ENCODE peak calls at places on chromosomes 3 and 15, in eight cellular contexts. One of them, this sample, is unnamed.

GRCh38 chr3:173275740-173276139 is 121.8 kb upstream of the NLGN1 start:
- DNase-seq in cardiac fibroblast: no peak
- DNase-seq in tibial artery: no peak
- DNase-seq in cardiac muscle cell: no peak
- DNase-seq in endodermal cell: no peak
- DNase-seq in psoas muscle: no peak
- DNase-seq in LNCaP clone FGC: no peak
- DNase-seq in IMR-90: no peak
- DNase-seq in this sample: no peak

GRCh38 chr3:9951962-9952805 is at the start of gene PRRT3:
- DNase-seq in cardiac fibroblast: peak
- DNase-seq in tibial artery: no peak
- DNase-seq in cardiac muscle cell: peak
- DNase-seq in endodermal cell: peak
- DNase-seq in psoas muscle: peak
- DNase-seq in LNCaP clone FGC: no peak
- DNase-seq in IMR-90: peak
- DNase-seq in this sample: peak

GRCh38 chr15:30991301-30992072 is at the start of gene MTMR10:
- DNase-seq in cardiac fibroblast: peak
- DNase-seq in tibial artery: peak
- DNase-seq in cardiac muscle cell: peak
- DNase-seq in endodermal cell: peak
- DNase-seq in psoas muscle: peak
- DNase-seq in LNCaP clone FGC: no peak
- DNase-seq in IMR-90: peak
- DNase-seq in this sample: peak

GRCh38 chr3:117719316-117719926 is 1009.8 kb downstream of the TUSC7 start:
- DNase-seq in cardiac fibroblast: peak
- DNase-seq in tibial artery: no peak
- DNase-seq in cardiac muscle cell: peak
- DNase-seq in endodermal cell: no peak
- DNase-seq in psoas muscle: no peak
- DNase-seq in LNCaP clone FGC: peak
- DNase-seq in IMR-90: peak
- DNase-seq in this sample: no peak

GRCh38 chr3:112675349-112675748 is 34.4 kb upstream of the CCDC80 start:
- DNase-seq in cardiac fibroblast: no peak
- DNase-seq in tibial artery: no peak
- DNase-seq in cardiac muscle cell: no peak
- DNase-seq in endodermal cell: no peak
- DNase-seq in psoas muscle: no peak
- DNase-seq in LNCaP clone FGC: no peak
- DNase-seq in IMR-90: no peak
- DNase-seq in this sample: no peak

GRCh38 chr3:188284455-188285212 is 130.7 kb downstream of the LPP start:
- DNase-seq in cardiac fibroblast: no peak
- DNase-seq in tibial artery: no peak
- DNase-seq in cardiac muscle cell: no peak
- DNase-seq in endodermal cell: no peak
- DNase-seq in psoas muscle: no peak
- DNase-seq in LNCaP clone FGC: no peak
- DNase-seq in IMR-90: peak
- DNase-seq in this sample: no peak

GRCh38 chr3:190811775-190812480 is 50.6 kb downstream of the GMNC start:
- DNase-seq in cardiac fibroblast: peak
- DNase-seq in tibial artery: no peak
- DNase-seq in cardiac muscle cell: peak
- DNase-seq in endodermal cell: peak
- DNase-seq in psoas muscle: no peak
- DNase-seq in LNCaP clone FGC: no peak
- DNase-seq in IMR-90: peak
- DNase-seq in this sample: peak

GRCh38 chr3:164537485-164537884 is 540.8 kb downstream of the SI start:
- DNase-seq in cardiac fibroblast: no peak
- DNase-seq in tibial artery: no peak
- DNase-seq in cardiac muscle cell: no peak
- DNase-seq in endodermal cell: no peak
- DNase-seq in psoas muscle: no peak
- DNase-seq in LNCaP clone FGC: no peak
- DNase-seq in IMR-90: no peak
- DNase-seq in this sample: no peak

GRCh38 chr3:58164916-58165821 is 45.6 kb downstream of the DNASE1L3 start:
- DNase-seq in cardiac fibroblast: peak
- DNase-seq in tibial artery: no peak
- DNase-seq in cardiac muscle cell: peak
- DNase-seq in endodermal cell: peak
- DNase-seq in psoas muscle: no peak
- DNase-seq in LNCaP clone FGC: peak
- DNase-seq in IMR-90: no peak
- DNase-seq in this sample: no peak

GRCh38 chr15:63107895-63108546 is 13.6 kb upstream of the LACTB start:
- DNase-seq in cardiac fibroblast: peak
- DNase-seq in tibial artery: no peak
- DNase-seq in cardiac muscle cell: peak
- DNase-seq in endodermal cell: no peak
- DNase-seq in psoas muscle: no peak
- DNase-seq in LNCaP clone FGC: no peak
- DNase-seq in IMR-90: peak
- DNase-seq in this sample: no peak

DNA sequence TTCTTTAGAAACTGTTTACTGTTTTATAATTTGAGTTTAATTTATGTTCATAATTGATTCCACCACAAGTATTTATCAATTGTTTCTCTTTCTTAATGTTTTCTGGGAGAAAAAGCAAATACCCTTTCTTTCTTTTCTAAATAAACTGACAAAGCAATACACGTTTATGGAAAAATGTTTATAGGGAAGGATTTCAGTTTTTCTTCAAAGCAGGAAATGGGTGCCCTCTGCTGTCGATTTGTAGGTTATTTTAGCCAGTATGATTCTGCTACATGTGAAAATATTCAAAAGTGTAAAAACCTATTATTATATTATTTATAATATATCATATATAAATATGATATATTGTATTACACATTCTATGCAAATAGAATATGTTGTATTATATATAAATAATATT is 921.0 kb upstream of the ROBO1 start:
- DNase-seq in cardiac fibroblast: peak
- DNase-seq in tibial artery: no peak
- DNase-seq in cardiac muscle cell: peak
- DNase-seq in endodermal cell: no peak
- DNase-seq in psoas muscle: no peak
- DNase-seq in LNCaP clone FGC: peak
- DNase-seq in IMR-90: no peak
- DNase-seq in this sample: no peak
- TF ChIP-seq CTCF in cardiac fibroblast: peak
- TF ChIP-seq CTCF in tibial artery: peak
- TF ChIP-seq CTCF in cardiac muscle cell: peak
- TF ChIP-seq CTCF in endodermal cell: peak
- TF ChIP-seq CTCF in psoas muscle: no peak
- TF ChIP-seq CTCF in LNCaP clone FGC: peak
- TF ChIP-seq CTCF in IMR-90: peak
- TF ChIP-seq CTCF in this sample: peak

GRCh38 chr3:182393830-182394367 is 399.4 kb upstream of the ATP11B start:
- DNase-seq in cardiac fibroblast: no peak
- DNase-seq in tibial artery: no peak
- DNase-seq in cardiac muscle cell: no peak
- DNase-seq in endodermal cell: no peak
- DNase-seq in psoas muscle: no peak
- DNase-seq in LNCaP clone FGC: no peak
- DNase-seq in IMR-90: no peak
- DNase-seq in this sample: no peak

GRCh38 chr3:182393151-182393550 is 400.2 kb upstream of the ATP11B start:
- DNase-seq in cardiac fibroblast: no peak
- DNase-seq in tibial artery: no peak
- DNase-seq in cardiac muscle cell: no peak
- DNase-seq in endodermal cell: no peak
- DNase-seq in psoas muscle: no peak
- DNase-seq in LNCaP clone FGC: no peak
- DNase-seq in IMR-90: no peak
- DNase-seq in this sample: no peak

GRCh38 chr3:182399978-182400737 is 393.1 kb upstream of the ATP11B start:
- DNase-seq in cardiac fibroblast: no peak
- DNase-seq in tibial artery: no peak
- DNase-seq in cardiac muscle cell: no peak
- DNase-seq in endodermal cell: no peak
- DNase-seq in psoas muscle: no peak
- DNase-seq in LNCaP clone FGC: no peak
- DNase-seq in IMR-90: no peak
- DNase-seq in this sample: no peak

GRCh38 chr3:182400838-182401237 is 392.5 kb upstream of the ATP11B start:
- DNase-seq in cardiac fibroblast: no peak
- DNase-seq in tibial artery: no peak
- DNase-seq in cardiac muscle cell: no peak
- DNase-seq in endodermal cell: no peak
- DNase-seq in psoas muscle: no peak
- DNase-seq in LNCaP clone FGC: no peak
- DNase-seq in IMR-90: no peak
- DNase-seq in this sample: no peak

DNA sequence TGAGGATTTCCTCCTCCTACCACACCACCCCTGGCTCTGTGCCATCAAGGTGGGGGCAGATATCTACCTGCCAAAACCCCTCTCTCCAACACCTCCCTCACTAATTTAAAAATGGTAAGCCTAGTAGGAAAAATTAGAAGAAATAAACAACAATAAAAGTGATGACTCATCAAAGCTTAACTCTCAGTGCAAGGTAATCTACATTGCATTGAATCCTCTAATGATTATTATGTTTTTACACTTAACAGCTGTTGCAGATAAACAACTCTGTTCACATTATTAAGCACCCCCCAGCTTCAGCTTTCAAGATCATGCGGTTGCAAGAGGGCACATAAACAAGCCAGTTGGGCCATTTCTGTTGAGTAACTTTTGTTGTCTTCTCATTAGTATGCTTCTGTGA is 396.1 kb upstream of the ATP11B start:
- DNase-seq in cardiac fibroblast: no peak
- DNase-seq in tibial artery: no peak
- DNase-seq in cardiac muscle cell: no peak
- DNase-seq in endodermal cell: no peak
- DNase-seq in psoas muscle: no peak
- DNase-seq in LNCaP clone FGC: no peak
- DNase-seq in IMR-90: no peak
- DNase-seq in this sample: no peak
- TF ChIP-seq CTCF in cardiac fibroblast: no peak
- TF ChIP-seq CTCF in tibial artery: no peak
- TF ChIP-seq CTCF in cardiac muscle cell: no peak
- TF ChIP-seq CTCF in endodermal cell: no peak
- TF ChIP-seq CTCF in psoas muscle: no peak
- TF ChIP-seq CTCF in LNCaP clone FGC: no peak
- TF ChIP-seq CTCF in IMR-90: no peak
- TF ChIP-seq CTCF in this sample: no peak

GRCh38 chr15:39657181-39657580 is 76.3 kb downstream of the THBS1 start:
- DNase-seq in cardiac fibroblast: no peak
- DNase-seq in tibial artery: no peak
- DNase-seq in cardiac muscle cell: peak
- DNase-seq in endodermal cell: no peak
- DNase-seq in psoas muscle: no peak
- DNase-seq in LNCaP clone FGC: no peak
- DNase-seq in IMR-90: no peak
- DNase-seq in this sample: no peak
- TF ChIP-seq CTCF in cardiac fibroblast: no peak
- TF ChIP-seq CTCF in tibial artery: no peak
- TF ChIP-seq CTCF in cardiac muscle cell: no peak
- TF ChIP-seq CTCF in endodermal cell: no peak
- TF ChIP-seq CTCF in psoas muscle: no peak
- TF ChIP-seq CTCF in LNCaP clone FGC: no peak
- TF ChIP-seq CTCF in IMR-90: no peak
- TF ChIP-seq CTCF in this sample: no peak

GRCh38 chr3:159881828-159882309 is 106.8 kb upstream of the IL12A start:
- DNase-seq in cardiac fibroblast: no peak
- DNase-seq in tibial artery: no peak
- DNase-seq in cardiac muscle cell: no peak
- DNase-seq in endodermal cell: peak
- DNase-seq in psoas muscle: peak
- DNase-seq in LNCaP clone FGC: no peak
- DNase-seq in IMR-90: no peak
- DNase-seq in this sample: no peak

GRCh38 chr3:159881208-159881607 is 107.4 kb upstream of the IL12A start:
- DNase-seq in cardiac fibroblast: no peak
- DNase-seq in tibial artery: no peak
- DNase-seq in cardiac muscle cell: no peak
- DNase-seq in endodermal cell: no peak
- DNase-seq in psoas muscle: no peak
- DNase-seq in LNCaP clone FGC: no peak
- DNase-seq in IMR-90: no peak
- DNase-seq in this sample: no peak

GRCh38 chr3:159882367-159882766 is 106.3 kb upstream of the IL12A start:
- DNase-seq in cardiac fibroblast: no peak
- DNase-seq in tibial artery: no peak
- DNase-seq in cardiac muscle cell: no peak
- DNase-seq in endodermal cell: no peak
- DNase-seq in psoas muscle: no peak
- DNase-seq in LNCaP clone FGC: no peak
- DNase-seq in IMR-90: no peak
- DNase-seq in this sample: no peak

GRCh38 chr3:159884661-159885402 is 103.8 kb upstream of the IL12A start:
- DNase-seq in cardiac fibroblast: peak
- DNase-seq in tibial artery: no peak
- DNase-seq in cardiac muscle cell: peak
- DNase-seq in endodermal cell: no peak
- DNase-seq in psoas muscle: no peak
- DNase-seq in LNCaP clone FGC: peak
- DNase-seq in IMR-90: peak
- DNase-seq in this sample: no peak

GRCh38 chr3:159882784-159883779 is 105.6 kb upstream of the IL12A start:
- DNase-seq in cardiac fibroblast: no peak
- DNase-seq in tibial artery: no peak
- DNase-seq in cardiac muscle cell: peak
- DNase-seq in endodermal cell: no peak
- DNase-seq in psoas muscle: no peak
- DNase-seq in LNCaP clone FGC: no peak
- DNase-seq in IMR-90: peak
- DNase-seq in this sample: no peak
- TF ChIP-seq CTCF in cardiac fibroblast: no peak
- TF ChIP-seq CTCF in tibial artery: no peak
- TF ChIP-seq CTCF in cardiac muscle cell: no peak
- TF ChIP-seq CTCF in endodermal cell: no peak
- TF ChIP-seq CTCF in psoas muscle: no peak
- TF ChIP-seq CTCF in LNCaP clone FGC: no peak
- TF ChIP-seq CTCF in IMR-90: no peak
- TF ChIP-seq CTCF in this sample: no peak

GRCh38 chr3:72031581-72031980 is 246.6 kb upstream of the PROK2 start:
- DNase-seq in cardiac fibroblast: peak
- DNase-seq in tibial artery: no peak
- DNase-seq in cardiac muscle cell: peak
- DNase-seq in endodermal cell: no peak
- DNase-seq in psoas muscle: no peak
- DNase-seq in LNCaP clone FGC: no peak
- DNase-seq in IMR-90: peak
- DNase-seq in this sample: no peak
- TF ChIP-seq CTCF in cardiac fibroblast: peak
- TF ChIP-seq CTCF in tibial artery: no peak
- TF ChIP-seq CTCF in cardiac muscle cell: no peak
- TF ChIP-seq CTCF in endodermal cell: no peak
- TF ChIP-seq CTCF in psoas muscle: no peak
- TF ChIP-seq CTCF in LNCaP clone FGC: no peak
- TF ChIP-seq CTCF in IMR-90: no peak
- TF ChIP-seq CTCF in this sample: no peak

This sample was measured in endothelial cell.